ENCODE peak calls at places on chromosomes 6 and 20, in four cellular contexts. H is LHCN-M2, T is GOT3, L is bronchial epithelial cell. E is an unnamed sample.

GRCh38 chr20:20413801-20414200 is 45.9 kb downstream of the INSM1 start:
- DNase-seq in T (no peak), L (no peak), H (no peak), E (no peak)

GRCh38 chr6:169800116-169800667 is 48.8 kb downstream of the ERMARD start:
- DNase-seq in T (no peak), H (no peak), L (no peak), E (no peak)

GRCh38 chr20:34829191-34829590 is 3.7 kb upstream of the NCOA6 start:
- DNase-seq in T (no peak), L (no peak), H (no peak), E (no peak)

GRCh38 chr6:30615958-30616810 is 859 bp downstream of the PPP1R10 start:
- DNase-seq in H (peak), L (no peak), T (no peak), E (peak)

GRCh38 chr6:9172096-9172495 is 736.8 kb upstream of the SLC35B3 start:
- DNase-seq in H (no peak), T (no peak), L (no peak), E (no peak)

GRCh38 chr6:4055420-4056041 is 23.4 kb downstream of the FAM217A start:
- DNase-seq in L (peak), T (no peak), H (peak), E (peak)

GRCh38 chr6:159089443-159089842 is 44.7 kb upstream of the TAGAP start:
- DNase-seq in T (no peak), L (no peak), H (no peak), E (no peak)

GRCh38 chr20:5835234-5835845 is 85.1 kb downstream of the SHLD1 start:
- DNase-seq in L (peak), H (peak), T (no peak), E (peak)

GRCh38 chr6:15351631-15352030 is 105.8 kb downstream of the JARID2 start:
- DNase-seq in T (no peak), H (peak), L (peak), E (no peak)

GRCh38 chr20:44730441-44730840 is 15.2 kb upstream of the KCNK15 start:
- DNase-seq in H (peak), L (peak), T (no peak), E (no peak)

GRCh38 chr6:142695016-142695415 is 250.0 kb downstream of the HIVEP2 start:
- DNase-seq in H (no peak), T (no peak), L (no peak), E (no peak)

GRCh38 chr20:51955756-51956155 is 153.4 kb upstream of the SALL4 start:
- DNase-seq in H (no peak), L (peak), T (no peak), E (no peak)

GRCh38 chr6:27146706-27147507 is 100.6 kb upstream of the PRSS16 start:
- DNase-seq in T (peak), L (peak), H (peak), E (peak)

GRCh38 chr6:12208190-12208589 is 82.0 kb upstream of the EDN1 start:
- DNase-seq in H (peak), L (peak), T (no peak), E (no peak)

GRCh38 chr20:63357921-63358905 is 2.9 kb downstream of the CHRNA4 start:
- DNase-seq in T (no peak), L (no peak), H (no peak), E (no peak)

GRCh38 chr20:56504373-56505005 is 20.1 kb upstream of the FAM209A start:
- DNase-seq in H (no peak), L (no peak), T (no peak), E (no peak)

GRCh38 chr20:10242166-10242565 is 23.5 kb downstream of the SNAP25 start:
- DNase-seq in T (no peak), L (no peak), H (no peak), E (no peak)

GRCh38 chr20:34579191-34579661 is 20.7 kb downstream of the MAP1LC3A start:
- DNase-seq in L (peak), H (peak), T (no peak), E (peak)

GRCh38 chr6:13260831-13261230 is 67.5 kb downstream of the TBC1D7 start:
- DNase-seq in H (no peak), L (no peak), T (no peak), E (no peak)

GRCh38 chr6:159836294-159837140 is 36.4 kb downstream of the PNLDC1 start:
- DNase-seq in H (no peak), T (no peak), L (no peak), E (no peak)

GRCh38 chr6:140636237-140636636 is 1261.8 kb upstream of the CITED2 start:
- DNase-seq in H (no peak), L (no peak), T (no peak), E (no peak)

GRCh38 chr20:62704341-62704948 is 4.2 kb upstream of the NTSR1 start:
- DNase-seq in H (peak), L (peak), T (no peak), E (peak)

GRCh38 chr6:6969761-6970223 is 138.0 kb upstream of the RREB1 start:
- DNase-seq in T (no peak), H (no peak), L (peak), E (no peak)

GRCh38 chr6:86913795-86914194 is 23.5 kb upstream of the HTR1E start:
- DNase-seq in H (no peak), L (no peak), T (no peak), E (no peak)

GRCh38 chr20:31806564-31807355 is 12.4 kb upstream of the MYLK2 start:
- DNase-seq in T (no peak), H (no peak), L (no peak), E (no peak)

GRCh38 chr6:54204921-54205511 is 93.8 kb downstream of the MLIP start:
- DNase-seq in L (no peak), T (no peak), H (no peak), E (no peak)

GRCh38 chr20:36074983-36075382 is 79.6 kb upstream of the EPB41L1 start:
- DNase-seq in H (no peak), T (no peak), L (no peak), E (peak)

GRCh38 chr20:61773081-61773631 is 292.5 kb downstream of the TAF4 start:
- DNase-seq in H (no peak), L (no peak), T (no peak), E (no peak)

GRCh38 chr20:9375221-9375681 is 139.1 kb upstream of the LAMP5 start:
- DNase-seq in T (no peak), L (no peak), H (no peak), E (no peak)

GRCh38 chr20:46955601-46956556 is 61.2 kb downstream of the EYA2 start:
- DNase-seq in H (no peak), T (no peak), L (no peak), E (no peak)

GRCh38 chr20:60584221-60584620 is 626.0 kb downstream of the CDH26 start:
- DNase-seq in H (no peak), L (peak), T (no peak), E (no peak)